ENCODE peak calls at places on chromosomes 6 and 20, in five cellular contexts. C is K562, P is SK-N-SH, I is HepG2, F is GM12878. Z is an unnamed sample.

GRCh38 chr6:8110725-8111124 is 8.4 kb upstream of the EEF1E1 start:
- DNase-seq in C (no peak), I (peak; percentile 85), F (no peak), P (no peak), Z (no peak)

GRCh38 chr20:55650609-55651228 is 354.6 kb downstream of the CBLN4 start:
- DNase-seq in P (no peak), I (no peak), F (no peak), C (no peak), Z (no peak)

GRCh38 chr20:35048739-35049138 is 43.9 kb downstream of the TRPC4AP start:
- DNase-seq in P (no peak), I (peak; percentile 80), C (no peak), F (no peak), Z (no peak)

GRCh38 chr6:44169154-44169553 is 10.5 kb downstream of the CAPN11 start:
- DNase-seq in I (no peak), P (no peak), C (peak; percentile 34), F (no peak), Z (no peak)

GRCh38 chr20:17556842-17557674 is 12.8 kb upstream of the DSTN start:
- DNase-seq in I (no peak), P (peak; percentile 53), C (peak; percentile 11), F (no peak), Z (no peak)

GRCh38 chr6:127348046-127348661 is 4.7 kb upstream of the ECHDC1 start:
- DNase-seq in P (no peak), I (no peak), C (no peak), F (no peak), Z (no peak)

GRCh38 chr6:9484091-9484490 is 930.8 kb downstream of the TFAP2A start:
- DNase-seq in F (no peak), P (no peak), I (no peak), C (no peak), Z (no peak)

GRCh38 chr6:144266091-144266649 is 19.0 kb upstream of the UTRN start:
- DNase-seq in P (no peak), I (no peak), C (peak; percentile 23), F (no peak), Z (peak; percentile 64)

GRCh38 chr6:56241106-56241812 is 6.1 kb downstream of the COL21A1 start:
- DNase-seq in C (no peak), I (no peak), P (no peak), F (no peak), Z (no peak)

GRCh38 chr6:56490994-56491393 is 151.7 kb downstream of the DST start:
- DNase-seq in P (no peak), I (no peak), C (no peak), F (no peak), Z (no peak)

GRCh38 chr20:50987493-50988210 is 29.0 kb downstream of the MOCS3 start:
- DNase-seq in C (peak; percentile 85), P (peak; percentile 79), I (peak; percentile 89), F (peak; percentile 16), Z (peak; percentile 92)

GRCh38 chr6:37576336-37576737 is 76.6 kb upstream of the CCDC167 start:
- DNase-seq in P (no peak), F (no peak), C (peak; percentile 23), I (no peak), Z (peak; percentile 85)

GRCh38 chr6:146990821-146991798 is 213.1 kb upstream of the STXBP5 start:
- DNase-seq in P (no peak), F (no peak), I (peak; percentile 95), C (peak; percentile 76), Z (peak; percentile 19)

GRCh38 chr6:156065838-156066237 is 610.2 kb upstream of the NOX3 start:
- DNase-seq in I (no peak), C (no peak), F (no peak), P (no peak), Z (no peak)

GRCh38 chr20:49346682-49347081 is 68.8 kb upstream of the ZNFX1 start:
- DNase-seq in P (peak; percentile 36), F (no peak), C (no peak), I (no peak), Z (no peak)

GRCh38 chr20:17533396-17533795 is 2.2 kb upstream of the BFSP1 start:
- DNase-seq in F (no peak), C (peak; percentile 35), P (peak; percentile 39), I (peak; percentile 71), Z (peak; percentile 51)

GRCh38 chr20:17808357-17808756 is 108.6 kb downstream of the BANF2 start:
- DNase-seq in C (no peak), F (no peak), P (peak; percentile 54), I (peak; percentile 42), Z (no peak)

GRCh38 chr6:36386495-36387439 is 702 bp downstream of the ETV7 start:
- DNase-seq in F (no peak), C (peak; percentile 26), P (peak; percentile 58), I (no peak), Z (no peak)

GRCh38 chr20:4029505-4030467 is 14.4 kb upstream of the RNF24 start:
- DNase-seq in F (no peak), I (no peak), P (no peak), C (no peak), Z (no peak)

GRCh38 chr6:72595812-72596211 is 26.1 kb upstream of the KCNQ5 start:
- DNase-seq in F (no peak), I (no peak), P (no peak), C (no peak), Z (no peak)

GRCh38 chr6:166173292-166173951 is 5.8 kb upstream of the TBXT start:
- DNase-seq in P (peak; percentile 49), F (peak; percentile 68), C (no peak), I (no peak), Z (peak; percentile 13)

GRCh38 chr6:31493875-31494694 is 3.9 kb upstream of the MICB start:
- DNase-seq in P (peak; percentile 62), F (peak; percentile 34), C (peak; percentile 97), I (peak; percentile 70), Z (peak; percentile 66)

GRCh38 chr6:215335-216034 is 76.8 kb upstream of the DUSP22 start:
- DNase-seq in C (no peak), F (peak; percentile 41), I (no peak), P (no peak), Z (no peak)

GRCh38 chr20:63657937-63658748 is at the start of gene RTEL1:
- DNase-seq in P (peak; percentile 96), C (peak; percentile 95), I (peak; percentile 93), F (peak; percentile 59), Z (peak; percentile 80)

GRCh38 chr6:127547215-127547614 is 28.1 kb upstream of the MTCL3 start:
- DNase-seq in I (no peak), F (no peak), P (no peak), C (peak; percentile 1), Z (no peak)

GRCh38 chr20:33306807-33307206 is 23.8 kb downstream of the BPIFB1 start:
- DNase-seq in P (no peak), I (no peak), C (no peak), F (no peak), Z (no peak)

GRCh38 chr6:119036076-119036475 is 42.4 kb downstream of the FAM184A start:
- DNase-seq in P (no peak), I (no peak), C (no peak), F (no peak), Z (no peak)

GRCh38 chr20:39855056-39855455 is 834.0 kb downstream of the MAFB start:
- DNase-seq in I (no peak), P (no peak), C (no peak), F (no peak), Z (no peak)

GRCh38 chr6:99588618-99589289 is 17.9 kb upstream of the PRDM13 start:
- DNase-seq in F (no peak), C (no peak), P (peak; percentile 74), I (peak; percentile 59), Z (no peak)

GRCh38 chr20:2698186-2698817 is 5.7 kb downstream of the EBF4 start:
- DNase-seq in I (no peak), P (peak; percentile 30), F (no peak), C (no peak), Z (no peak)

GRCh38 chr20:1676650-1677049 is 19.1 kb upstream of the SIRPG start:
- DNase-seq in C (no peak), I (no peak), P (no peak), F (no peak), Z (no peak)

GRCh38 chr6:87198496-87198895 is 43.1 kb downstream of the ZNF292 start:
- DNase-seq in C (no peak), F (no peak), P (no peak), I (no peak), Z (no peak)
- TF ChIP-seq ZBTB33 in C (no peak), F (no peak), P (no peak), I (no peak), Z (no peak)

GRCh38 chr6:150932976-150933375 is 67.5 kb downstream of the MTHFD1L start:
- DNase-seq in I (no peak), C (no peak), P (no peak), F (no peak), Z (no peak)
- H3K9ac ChIP-seq in I (no peak overlapping the region), C (no peak overlapping the region), P (no peak overlapping the region), F (no peak overlapping the region), Z (no peak overlapping the region)

GRCh38 chr20:15065794-15066193 is 728.4 kb upstream of the FLRT3 start:
- DNase-seq in I (no peak), F (no peak), P (no peak), C (no peak), Z (no peak)

GRCh38 chr20:15071010-15071808 is 733.8 kb upstream of the FLRT3 start:
- DNase-seq in P (no peak), C (no peak), F (no peak), I (no peak), Z (no peak)

GRCh38 chr20:15068486-15068885 is 731.1 kb upstream of the FLRT3 start:
- DNase-seq in P (no peak), F (no peak), I (no peak), C (no peak), Z (no peak)

DNA sequence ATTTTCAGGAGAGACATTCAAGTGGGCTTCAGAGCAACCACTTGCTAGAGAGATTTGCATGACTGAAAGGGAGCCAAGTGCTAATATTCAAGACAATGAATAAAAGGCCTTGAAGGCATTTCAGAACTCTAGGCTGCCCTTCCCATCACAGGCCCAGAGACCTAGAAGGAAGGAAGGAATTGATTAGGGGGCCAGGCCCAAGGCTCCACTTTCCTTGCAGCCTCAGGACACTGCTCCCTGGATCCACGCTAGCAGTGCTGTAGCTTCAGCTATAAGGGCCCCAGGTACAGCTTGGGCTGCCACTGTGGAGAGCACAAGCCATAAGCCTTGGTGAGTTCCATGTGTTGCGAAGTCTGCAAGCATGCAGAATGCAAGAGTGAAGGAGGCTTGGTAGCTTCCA is 731.9 kb upstream of the FLRT3 start:
- DNase-seq in C (no peak), F (no peak), P (no peak), I (no peak), Z (no peak)
- H3K4me2 ChIP-seq in C (no peak overlapping the region), F (no peak overlapping the region), P (no peak overlapping the region), I (no peak overlapping the region), Z (no peak overlapping the region)

DNA sequence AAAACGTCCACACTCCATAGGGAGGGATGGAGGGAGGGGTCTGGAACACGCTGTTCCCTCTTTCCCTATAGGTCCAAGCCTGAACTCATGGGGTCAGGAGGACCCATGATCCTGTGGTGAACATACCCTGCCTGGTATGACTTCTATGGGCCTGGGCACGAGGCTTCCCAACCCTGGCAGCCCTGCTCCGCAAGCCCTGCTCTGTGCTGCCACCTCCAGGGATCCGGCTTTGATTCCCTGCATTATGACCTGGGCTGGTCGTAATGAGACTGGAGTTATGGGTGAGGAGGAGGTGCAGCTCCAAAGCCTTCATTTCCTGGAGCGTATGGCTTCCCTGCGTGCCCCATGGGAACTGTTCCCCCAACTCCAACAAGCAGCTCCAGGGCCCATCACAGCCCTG is 54.9 kb downstream of the CDH22 start:
- DNase-seq in C (no peak), F (no peak), P (peak; percentile 83), I (peak; percentile 29), Z (peak; percentile 26)
- TF ChIP-seq ZBTB33 in C (no peak), F (no peak), P (no peak), I (no peak), Z (no peak)

GRCh38 chr6:163459536-163459935 is 45.0 kb downstream of the QKI start:
- DNase-seq in C (no peak), I (no peak), P (no peak), F (no peak), Z (no peak)
- H3K9ac ChIP-seq in C (no peak overlapping the region), I (no peak overlapping the region), P (no peak overlapping the region), F (peak overlapping the region; percentile 66), Z (no peak overlapping the region)

Z was measured in HCT116.